ENCODE peak calls at places on chromosomes 7 and 10, in four cellular contexts. J is HL-60, S is K562, G is GM12878. Y is an unnamed sample.
A peak's percentile ranks its signal among the peaks of the same experiment; 100 is the strongest.

GRCh38 chr7:75617634-75618234 is 121.0 kb downstream of the HIP1 start:
- DNase-seq in J (peak; percentile 100), S (no peak), G (peak; percentile 40), Y (no peak)

GRCh38 chr7:83301416-83301815 is 138.7 kb upstream of the PCLO start:
- DNase-seq in J (no peak), S (no peak), G (no peak), Y (no peak)

GRCh38 chr7:132434041-132434440 is 142.2 kb downstream of the PLXNA4 start:
- DNase-seq in J (no peak), S (no peak), G (no peak), Y (no peak)

GRCh38 chr10:97766106-97766810 is 5.5 kb downstream of the SFRP5 start:
- DNase-seq in J (no peak), S (no peak), G (no peak), Y (no peak)

GRCh38 chr7:27961255-27961654 is 219.3 kb downstream of the JAZF1 start:
- DNase-seq in J (no peak), S (no peak), G (no peak), Y (no peak)

GRCh38 chr7:129271500-129272355 is 46.9 kb downstream of the AHCYL2 start:
- DNase-seq in J (peak; percentile 74), S (peak; percentile 73), G (peak; percentile 21), Y (peak; percentile 13)

GRCh38 chr7:7653568-7654187 is 13.1 kb downstream of the UMAD1 start:
- DNase-seq in J (peak; percentile 32), S (peak; percentile 42), G (peak; percentile 4), Y (no peak)

GRCh38 chr10:82150123-82150900 is 275.3 kb downstream of the NRG3 start:
- DNase-seq in J (peak; percentile 41), S (no peak), G (no peak), Y (no peak)

GRCh38 chr7:143052041-143052440 is at the start of gene OR6V1:
- DNase-seq in J (no peak), S (no peak), G (no peak), Y (no peak)

GRCh38 chr7:620052-620451 is 100.4 kb upstream of the PDGFA start:
- DNase-seq in J (no peak), S (no peak), G (no peak), Y (no peak)

GRCh38 chr10:247480-247879 is 112.2 kb downstream of the ZMYND11 start:
- DNase-seq in J (no peak), S (no peak), G (no peak), Y (no peak)

GRCh38 chr10:132991706-132992432 is 49.5 kb upstream of the CFAP46 start:
- DNase-seq in J (no peak), S (no peak), G (no peak), Y (no peak)

GRCh38 chr7:36967387-36967786 is 243.1 kb upstream of the AOAH start:
- DNase-seq in J (peak; percentile 31), S (peak; percentile 60), G (no peak), Y (no peak)

GRCh38 chr7:78768859-78769258 is 684.6 kb downstream of the MAGI2 start:
- DNase-seq in J (no peak), S (no peak), G (no peak), Y (no peak)

GRCh38 chr10:50544857-50545429 is 78.8 kb downstream of the SGMS1 start:
- DNase-seq in J (no peak), S (no peak), G (no peak), Y (no peak)

GRCh38 chr10:80444124-80444523 is 10.0 kb upstream of the TSPAN14 start:
- DNase-seq in J (no peak), S (no peak), G (no peak), Y (no peak)

GRCh38 chr10:80443531-80443974 is 10.6 kb upstream of the TSPAN14 start:
- DNase-seq in J (no peak), S (peak; percentile 43), G (no peak), Y (no peak)

GRCh38 chr10:80442879-80443278 is 11.2 kb upstream of the TSPAN14 start:
- DNase-seq in J (no peak), S (no peak), G (no peak), Y (no peak)

GRCh38 chr10:80444646-80445319 is 9.3 kb upstream of the TSPAN14 start:
- DNase-seq in J (peak; percentile 77), S (peak; percentile 88), G (peak; percentile 63), Y (peak; percentile 47)

GRCh38 chr10:80441831-80442230 is 12.3 kb upstream of the TSPAN14 start:
- DNase-seq in J (no peak), S (no peak), G (no peak), Y (no peak)
- TF ChIP-seq SPI1 in J (no peak), S (no peak), G (no peak), Y (no peak)

DNA sequence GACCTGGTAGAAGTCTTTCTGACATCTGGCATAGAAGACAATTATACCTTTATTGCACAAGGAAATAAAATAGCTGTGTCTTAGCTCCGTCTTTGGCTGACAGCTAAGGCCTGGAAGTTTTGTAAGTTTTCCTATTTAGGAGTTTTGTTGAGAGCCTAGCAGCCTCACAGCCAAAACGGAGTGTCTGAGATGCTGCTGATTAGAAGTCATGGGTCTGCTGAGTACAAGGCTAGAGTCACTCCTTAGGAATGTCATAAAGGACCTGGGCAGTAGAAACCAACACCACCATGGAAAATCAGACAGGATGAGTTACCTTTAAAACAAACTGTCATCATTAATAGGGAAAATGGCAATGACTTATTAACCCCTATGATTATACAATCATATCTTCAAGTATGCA is 442.5 kb downstream of the KCNMA1 start:
- DNase-seq in J (no peak), S (no peak), G (no peak), Y (no peak)
- TF ChIP-seq SPI1 in J (no peak), S (no peak), G (no peak), Y (no peak)

DNA sequence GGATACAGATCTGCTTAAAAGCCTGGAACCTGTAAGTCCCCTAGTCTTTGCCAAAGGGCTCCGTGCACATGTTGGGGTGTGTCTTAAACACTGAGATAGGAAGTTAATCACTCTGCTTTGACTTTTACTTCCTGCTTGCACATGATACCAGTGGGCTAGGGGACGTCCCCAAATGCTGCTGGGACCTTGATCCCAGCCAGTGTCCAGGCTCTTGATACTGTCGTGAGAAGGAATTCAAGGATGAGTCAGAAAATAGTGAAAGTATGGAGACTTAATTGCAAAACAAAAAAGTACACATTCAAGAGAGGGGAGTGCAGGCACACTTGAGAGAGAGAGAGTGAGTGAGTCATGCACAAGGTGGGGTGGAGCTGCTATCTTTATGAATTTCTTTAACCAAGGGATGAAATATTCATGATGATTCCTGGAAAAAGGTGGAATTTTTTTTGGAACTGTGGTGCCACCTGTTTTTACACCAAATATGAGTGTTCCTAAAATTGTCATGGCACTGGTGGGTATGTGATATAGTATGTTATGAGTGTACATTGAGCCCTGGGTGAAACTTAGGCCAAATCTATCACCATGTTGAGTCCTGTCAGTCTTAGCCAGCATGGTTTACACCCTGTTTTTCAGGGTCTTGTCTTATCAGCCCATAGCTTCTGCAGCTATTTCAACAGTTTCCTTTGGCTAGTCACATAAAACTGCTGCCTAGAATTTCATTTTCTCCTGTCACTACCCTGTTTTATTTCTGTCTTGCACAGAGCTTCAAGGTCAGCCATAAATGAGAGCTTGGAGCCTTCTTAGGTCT is 88.3 kb upstream of the CYP26C1 start:
- DNase-seq in J (no peak), S (peak; percentile 56), G (no peak), Y (no peak)
- TF ChIP-seq SPI1 in J (no peak), S (no peak), G (no peak), Y (no peak)

DNA sequence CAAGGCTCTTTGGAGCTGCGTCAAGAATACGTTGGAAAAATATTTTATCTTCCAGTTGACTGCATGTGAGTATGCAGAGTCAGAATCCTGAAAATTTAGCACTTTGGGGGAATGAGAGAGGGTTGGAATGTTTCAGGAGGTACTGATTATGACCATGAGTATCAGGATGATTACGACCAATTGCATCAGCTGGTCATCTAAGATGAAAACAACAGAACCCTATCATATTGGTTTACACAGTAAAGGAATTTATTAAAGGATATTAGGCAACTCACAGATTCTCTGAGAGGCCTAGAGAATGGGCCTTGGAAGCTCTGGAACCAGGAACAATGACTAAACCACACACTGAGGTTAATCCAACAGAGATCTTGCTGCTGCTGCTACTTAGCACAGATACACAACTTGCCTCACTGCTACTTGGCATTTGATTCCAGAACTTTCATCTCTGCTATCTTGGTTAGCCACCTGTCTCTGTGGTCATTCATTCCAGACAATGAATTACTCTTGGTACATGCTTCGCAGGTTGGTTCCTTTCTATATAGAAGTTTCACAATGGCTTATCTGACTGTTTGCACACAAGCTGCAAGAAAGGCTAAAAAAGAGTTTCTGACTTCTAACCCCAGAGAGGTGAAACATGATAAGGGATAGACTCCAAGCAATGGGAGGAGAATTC is 68.0 kb upstream of the CTTNBP2 start:
- DNase-seq in J (no peak), S (no peak), G (no peak), Y (no peak)
- TF ChIP-seq SPI1 in J (no peak), S (no peak), G (no peak), Y (no peak)

DNA sequence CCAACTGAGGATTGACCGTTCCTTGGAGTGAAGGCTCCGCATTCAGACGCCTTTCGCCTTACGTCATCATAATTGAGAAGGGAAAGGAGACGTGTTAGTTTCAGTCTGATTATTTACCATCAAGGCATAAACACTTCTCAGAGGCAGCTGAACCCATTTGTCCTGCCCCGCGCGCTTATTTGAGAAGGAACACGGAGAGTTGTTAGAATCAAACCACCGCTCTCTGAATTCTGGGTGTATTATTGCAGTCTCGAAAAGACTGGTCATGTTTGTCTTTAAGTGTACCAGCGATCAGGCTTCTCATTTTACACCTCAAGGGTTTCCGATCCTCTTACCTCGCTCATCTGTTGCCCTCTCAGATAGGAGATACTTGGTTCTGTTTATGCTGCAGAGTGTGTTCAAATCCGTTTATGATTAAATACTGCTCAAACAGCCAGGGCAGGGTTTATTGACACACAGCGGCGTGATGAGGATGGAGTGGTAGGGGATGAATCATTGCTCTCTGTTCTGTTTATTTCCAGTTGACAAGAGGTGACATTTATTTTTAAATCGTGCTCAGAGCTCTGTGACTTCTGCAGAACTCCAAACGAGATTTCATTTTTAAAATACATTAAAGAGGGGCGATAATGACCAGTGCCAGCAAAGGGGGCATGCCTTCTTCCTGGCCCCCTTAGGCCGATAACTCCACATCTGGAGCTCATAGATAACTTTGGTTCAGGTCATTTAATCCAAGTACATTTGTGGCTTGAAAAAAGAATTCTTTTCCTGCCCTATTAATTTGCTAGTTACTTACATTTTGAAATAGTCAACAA is 30.5 kb downstream of the FOXK1 start:
- DNase-seq in J (peak; percentile 24), S (peak; percentile 48), G (no peak), Y (no peak)
- TF ChIP-seq SPI1 in J (no peak), S (no peak), G (no peak), Y (no peak)

GRCh38 chr7:24372973-24373372 is 89.0 kb downstream of the NPY start:
- DNase-seq in J (no peak), S (no peak), G (no peak), Y (no peak)
- TF ChIP-seq SPI1 in J (no peak), S (no peak), G (no peak), Y (no peak)

GRCh38 chr7:22666732-22667131 is 60.3 kb upstream of the IL6 start:
- DNase-seq in J (no peak), S (no peak), G (no peak), Y (no peak)
- TF ChIP-seq SPI1 in J (no peak), S (no peak), G (no peak), Y (no peak)

DNA sequence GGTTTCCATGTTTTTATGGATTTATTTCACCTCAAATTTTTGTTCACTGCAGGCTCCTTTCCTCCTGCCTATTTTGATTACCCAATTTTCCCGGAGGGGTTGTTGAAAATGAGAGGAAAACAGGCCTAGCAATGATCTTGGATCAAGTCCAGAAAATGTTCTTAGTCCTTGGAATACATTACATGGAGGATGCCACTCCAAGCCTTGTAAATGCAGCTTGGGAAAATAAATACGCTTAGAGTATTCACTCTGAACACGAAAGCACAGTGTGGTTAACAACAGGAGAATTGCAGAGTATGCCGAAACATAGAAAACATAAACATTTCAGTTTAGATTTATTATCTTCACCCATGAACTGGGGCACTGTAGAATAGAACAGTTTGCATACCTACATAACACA is 7.8 kb upstream of the CD36 start:
- DNase-seq in J (no peak), S (no peak), G (no peak), Y (no peak)
- TF ChIP-seq SPI1 in J (no peak), S (no peak), G (no peak), Y (no peak)